ENCODE peak calls at places on chromosomes 13 and 19, in seven cellular contexts. B, E, H, K, I, U and F are unnamed samples.

GRCh38 chr19:54517483-54517882 is 14.9 kb downstream of the LAIR2 start:
- DNase-seq in E (peak; percentile 25), B (peak; percentile 29), U (no peak), H (no peak), K (peak; percentile 25), I (no peak), F (no peak)

GRCh38 chr19:48636859-48637448 is at the start of gene DBP:
- DNase-seq in U (peak; percentile 94), I (no peak), K (peak; percentile 74), E (no peak), H (no peak), B (no peak), F (no peak)

GRCh38 chr13:34334984-34335661 is 517.2 kb downstream of the RFC3 start:
- DNase-seq in H (no peak), K (no peak), B (no peak), E (peak; percentile 26), U (no peak), I (no peak), F (no peak)

GRCh38 chr13:51814825-51815650 is 11.1 kb upstream of the DHRS12 start:
- DNase-seq in B (peak; percentile 63), I (peak; percentile 54), H (peak; percentile 47), U (no peak), K (peak; percentile 68), E (peak; percentile 59), F (no peak)

GRCh38 chr19:40689339-40690049 is 957 bp downstream of the NUMBL start:
- DNase-seq in H (peak; percentile 53), E (peak; percentile 25), K (no peak), I (no peak), U (no peak), B (peak; percentile 28), F (no peak)

GRCh38 chr19:10009714-10010224 is 535 bp downstream of the COL5A3 start:
- DNase-seq in U (no peak), E (peak; percentile 40), I (no peak), H (no peak), K (no peak), B (peak; percentile 6), F (no peak)

GRCh38 chr13:44815507-44816074 is 173.7 kb downstream of the NUFIP1 start:
- DNase-seq in K (peak; percentile 32), B (peak; percentile 95), I (no peak), U (no peak), H (no peak), E (peak; percentile 93), F (no peak)

GRCh38 chr13:110957181-110957884 is 42.5 kb upstream of the ANKRD10 start:
- DNase-seq in I (no peak), U (no peak), K (no peak), B (no peak), E (peak; percentile 33), H (no peak), F (no peak)

GRCh38 chr13:30997697-30998547 is 65.5 kb downstream of the TEX26 start:
- DNase-seq in H (no peak), I (no peak), B (no peak), U (no peak), K (no peak), E (no peak), F (no peak)

GRCh38 chr13:111554539-111555267 is 234.3 kb downstream of the TEX29 start:
- DNase-seq in K (no peak), E (no peak), U (peak; percentile 67), H (no peak), I (no peak), B (no peak), F (no peak)

GRCh38 chr19:8302734-8303133 is 5.4 kb downstream of the CD320 start:
- DNase-seq in U (peak; percentile 77), B (no peak), H (no peak), K (no peak), E (no peak), I (no peak), F (peak; percentile 60)

GRCh38 chr19:15195987-15196682 is 4.7 kb downstream of the NOTCH3 start:
- DNase-seq in H (peak; percentile 64), K (peak; percentile 85), E (no peak), B (peak; percentile 13), U (peak; percentile 93), I (peak; percentile 95), F (peak; percentile 91)

GRCh38 chr19:55492362-55492944 is 4.2 kb downstream of the SSC5D start:
- DNase-seq in I (no peak), U (no peak), E (no peak), B (no peak), K (no peak), H (no peak), F (no peak)

GRCh38 chr13:111371211-111371610 is 50.8 kb downstream of the TEX29 start:
- DNase-seq in I (no peak), E (peak; percentile 49), H (no peak), U (no peak), K (no peak), B (peak; percentile 50), F (no peak)

GRCh38 chr13:74708629-74709028 is 574.4 kb upstream of the KLF12 start:
- DNase-seq in K (no peak), B (no peak), I (no peak), U (no peak), H (no peak), E (peak; percentile 6), F (no peak)

GRCh38 chr19:41413947-41414346 is 13.2 kb downstream of the B3GNT8 start:
- DNase-seq in U (no peak), E (no peak), B (no peak), H (no peak), K (no peak), I (no peak), F (no peak)

GRCh38 chr19:56155124-56155687 is 14.1 kb downstream of the ZNF444 start:
- DNase-seq in H (peak; percentile 66), U (no peak), I (no peak), K (no peak), E (no peak), B (no peak), F (no peak)

GRCh38 chr19:751501-752341 is 809 bp downstream of the MISP start:
- DNase-seq in B (peak; percentile 85), E (peak; percentile 87), K (no peak), H (no peak), U (no peak), I (no peak), F (no peak)

GRCh38 chr13:47474326-47474725 is 526.7 kb downstream of the SUCLA2 start:
- DNase-seq in B (peak; percentile 8), I (no peak), K (no peak), U (no peak), E (peak; percentile 59), H (no peak), F (no peak)

GRCh38 chr13:98853791-98854191 is 101.3 kb upstream of the SLC15A1 start:
- DNase-seq in K (no peak), E (peak; percentile 75), H (no peak), I (no peak), B (no peak), U (no peak), F (no peak)

GRCh38 chr13:90717451-90717936 is 630.0 kb upstream of the MIR17HG start:
- DNase-seq in I (no peak), E (peak; percentile 85), B (peak; percentile 69), U (no peak), K (no peak), H (no peak), F (no peak)

GRCh38 chr13:96994030-96994848 is at the start of gene OXGR1:
- DNase-seq in I (peak; percentile 14), H (no peak), U (no peak), E (no peak), B (no peak), K (no peak), F (no peak)
- TF ChIP-seq CTCF in I (no peak), H (no peak), U (no peak), E (no peak), B (no peak), K (no peak), F (no peak)

GRCh38 chr19:3528080-3528479 is 10.9 kb upstream of the TEKTIP1 start:
- DNase-seq in U (no peak), B (no peak), H (no peak), K (no peak), I (no peak), E (no peak), F (no peak)

GRCh38 chr19:3528539-3529211 is 10.3 kb upstream of the TEKTIP1 start:
- DNase-seq in I (no peak), B (no peak), E (no peak), H (no peak), U (no peak), K (no peak), F (no peak)

GRCh38 chr19:3527250-3527910 is 11.6 kb upstream of the TEKTIP1 start:
- DNase-seq in K (no peak), I (no peak), H (no peak), B (no peak), E (no peak), U (no peak), F (no peak)

GRCh38 chr19:3525052-3525451 is 13.9 kb upstream of the TEKTIP1 start:
- DNase-seq in E (no peak), U (no peak), I (no peak), H (no peak), B (no peak), K (no peak), F (no peak)

DNA sequence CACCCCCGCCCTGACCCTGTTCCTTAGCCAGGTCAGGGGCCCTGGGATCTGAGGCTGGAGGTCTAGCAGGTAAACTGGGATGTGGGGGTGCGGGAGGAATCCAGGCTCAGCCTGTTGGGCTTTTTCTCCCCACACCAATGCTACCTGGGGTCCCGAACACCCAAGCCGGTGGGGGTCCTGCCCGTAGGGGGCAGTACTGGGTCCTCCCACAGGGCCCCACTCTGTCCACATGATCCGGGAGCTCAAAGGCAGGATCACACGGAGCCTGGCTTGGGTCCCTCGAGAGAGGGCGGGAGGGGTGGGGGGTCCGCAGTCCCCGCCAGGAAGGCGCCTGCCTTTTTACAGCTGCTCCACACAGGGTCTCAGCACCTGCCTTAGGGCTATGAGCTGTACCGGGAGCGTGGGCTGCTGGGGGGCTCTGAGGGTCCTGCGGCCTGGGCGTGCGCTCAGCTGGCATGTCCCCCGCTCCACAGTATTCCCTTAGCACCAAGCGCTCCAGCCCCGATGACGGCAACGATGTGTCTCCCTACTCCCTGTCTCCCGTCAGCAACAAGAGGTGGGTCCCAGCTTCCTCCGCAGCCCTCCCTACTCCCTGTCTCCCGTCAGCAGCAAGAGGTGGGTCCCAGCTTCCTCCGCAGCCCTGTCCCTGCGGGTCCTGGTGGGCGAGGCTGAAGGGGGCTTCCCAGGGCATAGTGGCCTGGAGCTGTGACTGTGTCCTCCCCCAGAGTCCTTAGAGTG is 12.3 kb upstream of the TEKTIP1 start:
- DNase-seq in H (no peak), K (no peak), B (no peak), I (no peak), U (no peak), E (no peak), F (no peak)
- TF ChIP-seq CTCF in H (peak; percentile 44), K (no peak), B (peak; percentile 13), I (peak; percentile 34), U (no peak), E (no peak), F (peak; percentile 57)

GRCh38 chr13:40589285-40590109 is 76.9 kb downstream of the FOXO1 start:
- DNase-seq in B (peak; percentile 54), U (no peak), I (no peak), E (peak; percentile 83), H (peak; percentile 8), K (no peak), F (no peak)
- TF ChIP-seq CTCF in B (no peak), U (no peak), I (no peak), E (no peak), H (no peak), K (no peak), F (no peak)

DNA sequence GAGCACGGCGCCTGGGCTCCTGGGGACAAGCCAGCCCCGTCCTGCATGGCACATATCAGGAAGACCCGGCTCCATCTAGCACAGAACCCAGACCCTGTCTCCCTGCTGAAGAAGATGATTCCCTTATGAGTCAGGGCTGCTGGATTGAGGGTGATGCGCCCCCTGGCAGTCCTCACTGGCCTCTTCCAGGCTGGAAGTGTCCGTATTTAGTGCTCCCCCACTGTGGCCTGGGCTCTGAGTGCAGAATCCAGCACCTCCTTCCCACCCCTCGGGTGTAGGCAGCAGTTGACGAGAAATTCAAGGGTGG is 14.9 kb downstream of the COMP start:
- DNase-seq in B (peak; percentile 53), H (no peak), I (no peak), K (no peak), E (peak; percentile 75), U (no peak), F (no peak)
- TF ChIP-seq CTCF in B (peak; percentile 47), H (peak; percentile 12), I (no peak), K (no peak), E (peak; percentile 60), U (no peak), F (no peak)